ENCODE peak calls at places on chromosome 16, in six cellular contexts. One of them, this sample, is unnamed.

GRCh38 chr16:72588554-72588953 is 416.6 kb upstream of the PMFBP1 start:
- DNase-seq in mammary epithelial cell: no peak
- DNase-seq in heart left ventricle: no peak
- DNase-seq in sigmoid colon: no peak
- DNase-seq in upper lobe of right lung: no peak
- DNase-seq in AG09309: no peak
- DNase-seq in this sample: no peak

GRCh38 chr16:72216767-72217166 is 44.8 kb upstream of the PMFBP1 start:
- DNase-seq in mammary epithelial cell: no peak
- DNase-seq in heart left ventricle: no peak
- DNase-seq in sigmoid colon: no peak
- DNase-seq in upper lobe of right lung: no peak
- DNase-seq in AG09309: no peak
- DNase-seq in this sample: no peak

GRCh38 chr16:4935231-4935855 is 1.6 kb downstream of the PPL start:
- DNase-seq in mammary epithelial cell: peak; percentile 64
- DNase-seq in heart left ventricle: peak; percentile 62
- DNase-seq in sigmoid colon: peak; percentile 96
- DNase-seq in upper lobe of right lung: peak; percentile 94
- DNase-seq in AG09309: peak; percentile 75
- DNase-seq in this sample: peak; percentile 49

GRCh38 chr16:17359778-17360177 is 111.0 kb downstream of the XYLT1 start:
- DNase-seq in mammary epithelial cell: peak; percentile 60
- DNase-seq in heart left ventricle: no peak
- DNase-seq in sigmoid colon: no peak
- DNase-seq in upper lobe of right lung: no peak
- DNase-seq in AG09309: peak; percentile 31
- DNase-seq in this sample: no peak

GRCh38 chr16:84013787-84014569 is 28.6 kb downstream of the SLC38A8 start:
- DNase-seq in mammary epithelial cell: peak; percentile 98
- DNase-seq in heart left ventricle: no peak
- DNase-seq in sigmoid colon: no peak
- DNase-seq in upper lobe of right lung: peak; percentile 89
- DNase-seq in AG09309: no peak
- DNase-seq in this sample: peak; percentile 98

GRCh38 chr16:64964126-64964540 is 157.7 kb downstream of the CDH11 start:
- DNase-seq in mammary epithelial cell: no peak
- DNase-seq in heart left ventricle: no peak
- DNase-seq in sigmoid colon: no peak
- DNase-seq in upper lobe of right lung: no peak
- DNase-seq in AG09309: no peak
- DNase-seq in this sample: no peak

GRCh38 chr16:72029567-72030271 is 21.2 kb downstream of the DHODH start:
- DNase-seq in mammary epithelial cell: no peak
- DNase-seq in heart left ventricle: no peak
- DNase-seq in sigmoid colon: no peak
- DNase-seq in upper lobe of right lung: no peak
- DNase-seq in AG09309: no peak
- DNase-seq in this sample: no peak

GRCh38 chr16:5838725-5839124 is 741.1 kb upstream of the EEF2KMT start:
- DNase-seq in mammary epithelial cell: no peak
- DNase-seq in heart left ventricle: no peak
- DNase-seq in sigmoid colon: no peak
- DNase-seq in upper lobe of right lung: no peak
- DNase-seq in AG09309: no peak
- DNase-seq in this sample: no peak

GRCh38 chr16:22001591-22001990 is 675 bp upstream of the PDZD9 start:
- DNase-seq in mammary epithelial cell: peak; percentile 70
- DNase-seq in heart left ventricle: no peak
- DNase-seq in sigmoid colon: no peak
- DNase-seq in upper lobe of right lung: no peak
- DNase-seq in AG09309: peak; percentile 16
- DNase-seq in this sample: no peak

DNA sequence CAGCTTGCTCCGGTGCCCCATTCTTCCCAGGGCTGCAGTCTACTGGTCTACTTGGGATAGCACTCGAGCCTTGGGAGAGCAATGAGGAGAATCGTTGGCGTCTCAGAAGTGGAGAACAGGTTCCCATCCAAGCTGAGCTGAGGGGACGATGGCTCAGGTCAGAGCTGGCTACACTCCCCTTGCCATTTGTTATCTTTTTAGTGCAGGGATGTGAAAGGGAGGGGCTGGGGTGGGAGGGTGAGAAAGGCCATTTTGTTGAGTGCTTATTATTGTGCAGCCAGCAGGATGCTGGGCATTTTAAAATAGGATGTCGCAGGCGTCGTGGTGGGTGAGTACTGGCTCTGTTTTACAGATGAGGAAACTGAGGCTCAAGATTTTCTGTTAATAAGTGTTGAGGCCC is 410.8 kb downstream of the SNX29 start:
- DNase-seq in mammary epithelial cell: no peak
- DNase-seq in heart left ventricle: no peak
- DNase-seq in sigmoid colon: no peak
- DNase-seq in upper lobe of right lung: no peak
- DNase-seq in AG09309: no peak
- DNase-seq in this sample: no peak
- TF ChIP-seq CTCF in mammary epithelial cell: no peak
- TF ChIP-seq CTCF in heart left ventricle: no peak
- TF ChIP-seq CTCF in sigmoid colon: no peak
- TF ChIP-seq CTCF in upper lobe of right lung: no peak
- TF ChIP-seq CTCF in AG09309: no peak
- TF ChIP-seq CTCF in this sample: no peak

GRCh38 chr16:88736088-88736487 is 29.8 kb downstream of the CTU2 start:
- DNase-seq in mammary epithelial cell: no peak
- DNase-seq in heart left ventricle: no peak
- DNase-seq in sigmoid colon: no peak
- DNase-seq in upper lobe of right lung: no peak
- DNase-seq in AG09309: no peak
- DNase-seq in this sample: no peak
- TF ChIP-seq CTCF in mammary epithelial cell: no peak
- TF ChIP-seq CTCF in heart left ventricle: no peak
- TF ChIP-seq CTCF in sigmoid colon: no peak
- TF ChIP-seq CTCF in upper lobe of right lung: no peak
- TF ChIP-seq CTCF in AG09309: no peak
- TF ChIP-seq CTCF in this sample: no peak

DNA sequence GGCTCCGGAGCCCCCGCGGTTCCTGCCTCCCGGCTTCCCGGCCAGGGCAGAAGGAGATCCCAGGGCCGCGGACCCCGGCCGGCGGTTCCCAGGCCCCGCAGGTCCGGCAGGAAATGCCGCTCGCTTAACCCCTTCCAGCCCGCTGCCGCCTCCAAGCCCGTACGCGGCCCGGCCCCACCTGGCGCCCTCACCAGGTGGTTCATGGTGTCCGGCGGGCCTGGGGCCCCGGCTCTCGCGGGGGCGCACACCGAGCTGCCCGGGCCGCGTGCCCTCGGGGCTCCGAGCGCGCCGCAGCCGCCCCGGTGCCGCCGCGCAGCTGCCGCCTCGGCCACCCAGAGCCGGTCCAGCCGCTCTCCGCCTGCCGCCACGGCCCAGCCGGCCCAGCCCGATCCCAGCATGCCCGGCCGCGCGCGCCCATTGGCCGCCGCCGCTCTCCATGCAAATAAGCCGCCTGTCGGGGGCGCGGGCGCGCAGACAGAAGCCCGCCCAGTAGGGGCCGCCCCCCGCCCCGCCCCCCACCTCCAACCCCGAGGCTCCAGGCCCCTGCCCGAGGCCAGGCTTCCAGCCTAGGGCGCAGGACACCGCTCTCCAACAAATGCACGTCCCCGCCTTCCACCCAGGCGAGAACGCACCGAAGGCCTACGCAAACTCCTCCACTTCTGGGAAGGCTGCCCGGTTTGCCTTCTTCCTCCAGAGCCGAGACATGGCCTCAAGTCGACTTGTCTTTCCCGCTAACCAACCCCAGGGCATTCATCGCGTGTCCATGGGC is at the start of gene BCAR1:
- DNase-seq in mammary epithelial cell: peak; percentile 81
- DNase-seq in heart left ventricle: peak; percentile 92
- DNase-seq in sigmoid colon: peak; percentile 94
- DNase-seq in upper lobe of right lung: peak; percentile 96
- DNase-seq in AG09309: peak; percentile 73
- DNase-seq in this sample: peak; percentile 93
- TF ChIP-seq CTCF in mammary epithelial cell: no peak
- TF ChIP-seq CTCF in heart left ventricle: peak; percentile 21
- TF ChIP-seq CTCF in sigmoid colon: no peak
- TF ChIP-seq CTCF in upper lobe of right lung: no peak
- TF ChIP-seq CTCF in AG09309: no peak
- TF ChIP-seq CTCF in this sample: peak; percentile 49

GRCh38 chr16:62208934-62209333 is 172.7 kb upstream of the CDH8 start:
- DNase-seq in mammary epithelial cell: no peak
- DNase-seq in heart left ventricle: no peak
- DNase-seq in sigmoid colon: no peak
- DNase-seq in upper lobe of right lung: no peak
- DNase-seq in AG09309: no peak
- DNase-seq in this sample: no peak

GRCh38 chr16:62213763-62214162 is 177.5 kb upstream of the CDH8 start:
- DNase-seq in mammary epithelial cell: no peak
- DNase-seq in heart left ventricle: no peak
- DNase-seq in sigmoid colon: no peak
- DNase-seq in upper lobe of right lung: no peak
- DNase-seq in AG09309: no peak
- DNase-seq in this sample: no peak
- TF ChIP-seq CTCF in mammary epithelial cell: peak; percentile 60
- TF ChIP-seq CTCF in heart left ventricle: no peak
- TF ChIP-seq CTCF in sigmoid colon: no peak
- TF ChIP-seq CTCF in upper lobe of right lung: no peak
- TF ChIP-seq CTCF in AG09309: no peak
- TF ChIP-seq CTCF in this sample: no peak

DNA sequence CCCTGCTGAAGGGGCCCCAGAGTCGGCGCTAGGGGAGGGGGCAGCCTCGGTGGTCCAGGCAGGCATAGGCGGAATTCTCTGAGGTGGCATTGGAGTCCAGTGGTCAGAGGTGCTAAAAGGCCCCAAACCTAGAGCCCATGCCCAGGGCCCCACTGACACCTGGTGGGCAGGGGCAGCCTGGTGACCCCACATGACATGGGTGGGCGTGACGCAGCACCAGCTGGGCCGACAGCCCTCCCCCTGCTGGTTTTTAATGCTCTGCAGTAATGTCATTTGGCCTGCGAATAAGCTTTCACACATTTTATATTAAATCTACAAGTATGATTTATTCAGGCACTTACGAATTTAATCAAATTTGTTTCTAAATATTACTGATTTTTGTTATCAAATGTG is 2.1 kb upstream of the RNPS1 start:
- DNase-seq in mammary epithelial cell: no peak
- DNase-seq in heart left ventricle: no peak
- DNase-seq in sigmoid colon: no peak
- DNase-seq in upper lobe of right lung: no peak
- DNase-seq in AG09309: no peak
- DNase-seq in this sample: no peak
- TF ChIP-seq CTCF in mammary epithelial cell: no peak
- TF ChIP-seq CTCF in heart left ventricle: no peak
- TF ChIP-seq CTCF in sigmoid colon: no peak
- TF ChIP-seq CTCF in upper lobe of right lung: no peak
- TF ChIP-seq CTCF in AG09309: no peak
- TF ChIP-seq CTCF in this sample: no peak

GRCh38 chr16:55012362-55012761 is 81.7 kb downstream of the IRX5 start:
- DNase-seq in mammary epithelial cell: no peak
- DNase-seq in heart left ventricle: no peak
- DNase-seq in sigmoid colon: no peak
- DNase-seq in upper lobe of right lung: no peak
- DNase-seq in AG09309: no peak
- DNase-seq in this sample: no peak

GRCh38 chr16:55012793-55013192 is 82.1 kb downstream of the IRX5 start:
- DNase-seq in mammary epithelial cell: no peak
- DNase-seq in heart left ventricle: no peak
- DNase-seq in sigmoid colon: no peak
- DNase-seq in upper lobe of right lung: no peak
- DNase-seq in AG09309: no peak
- DNase-seq in this sample: no peak

GRCh38 chr16:55015181-55015913 is 84.7 kb downstream of the IRX5 start:
- DNase-seq in mammary epithelial cell: no peak
- DNase-seq in heart left ventricle: no peak
- DNase-seq in sigmoid colon: no peak
- DNase-seq in upper lobe of right lung: no peak
- DNase-seq in AG09309: no peak
- DNase-seq in this sample: no peak

GRCh38 chr16:55010492-55011260 is 80.0 kb downstream of the IRX5 start:
- DNase-seq in mammary epithelial cell: no peak
- DNase-seq in heart left ventricle: no peak
- DNase-seq in sigmoid colon: no peak
- DNase-seq in upper lobe of right lung: no peak
- DNase-seq in AG09309: no peak
- DNase-seq in this sample: no peak

GRCh38 chr16:55014022-55014421 is 83.4 kb downstream of the IRX5 start:
- DNase-seq in mammary epithelial cell: no peak
- DNase-seq in heart left ventricle: no peak
- DNase-seq in sigmoid colon: no peak
- DNase-seq in upper lobe of right lung: no peak
- DNase-seq in AG09309: no peak
- DNase-seq in this sample: no peak
- TF ChIP-seq CTCF in mammary epithelial cell: no peak
- TF ChIP-seq CTCF in heart left ventricle: no peak
- TF ChIP-seq CTCF in sigmoid colon: no peak
- TF ChIP-seq CTCF in upper lobe of right lung: no peak
- TF ChIP-seq CTCF in AG09309: no peak
- TF ChIP-seq CTCF in this sample: no peak

GRCh38 chr16:49015189-49015540 is 266.5 kb downstream of the CBLN1 start:
- DNase-seq in mammary epithelial cell: no peak
- DNase-seq in heart left ventricle: no peak
- DNase-seq in sigmoid colon: no peak
- DNase-seq in upper lobe of right lung: no peak
- DNase-seq in AG09309: no peak
- DNase-seq in this sample: no peak

GRCh38 chr16:49019081-49019633 is 262.5 kb downstream of the CBLN1 start:
- DNase-seq in mammary epithelial cell: no peak
- DNase-seq in heart left ventricle: no peak
- DNase-seq in sigmoid colon: no peak
- DNase-seq in upper lobe of right lung: no peak
- DNase-seq in AG09309: no peak
- DNase-seq in this sample: no peak

GRCh38 chr16:49014300-49015188 is 267.1 kb downstream of the CBLN1 start:
- DNase-seq in mammary epithelial cell: no peak
- DNase-seq in heart left ventricle: no peak
- DNase-seq in sigmoid colon: no peak
- DNase-seq in upper lobe of right lung: no peak
- DNase-seq in AG09309: no peak
- DNase-seq in this sample: no peak

GRCh38 chr16:49018259-49018931 is 263.2 kb downstream of the CBLN1 start:
- DNase-seq in mammary epithelial cell: no peak
- DNase-seq in heart left ventricle: no peak
- DNase-seq in sigmoid colon: no peak
- DNase-seq in upper lobe of right lung: no peak
- DNase-seq in AG09309: no peak
- DNase-seq in this sample: no peak

GRCh38 chr16:49016461-49016860 is 265.2 kb downstream of the CBLN1 start:
- DNase-seq in mammary epithelial cell: no peak
- DNase-seq in heart left ventricle: no peak
- DNase-seq in sigmoid colon: no peak
- DNase-seq in upper lobe of right lung: no peak
- DNase-seq in AG09309: no peak
- DNase-seq in this sample: no peak
- TF ChIP-seq CTCF in mammary epithelial cell: no peak
- TF ChIP-seq CTCF in heart left ventricle: no peak
- TF ChIP-seq CTCF in sigmoid colon: no peak
- TF ChIP-seq CTCF in upper lobe of right lung: no peak
- TF ChIP-seq CTCF in AG09309: no peak
- TF ChIP-seq CTCF in this sample: no peak